ENCODE peak calls at places on chromosomes 3 and 15, in four cellular contexts. One of them, this sample, is unnamed. For H3K4me1, the result is how much of the 10 kb centered on the place peaks cover.

GRCh38 chr3:50873376-50874157 is 198.8 kb downstream of the DOCK3 start:
- DNase-seq in endothelial cell of umbilical vein: no peak
- DNase-seq in K562: no peak
- DNase-seq in IMR-90: no peak
- DNase-seq in this sample: no peak

GRCh38 chr15:40272713-40273056 is 10.2 kb downstream of the ANKRD63 start:
- DNase-seq in endothelial cell of umbilical vein: no peak
- DNase-seq in K562: no peak
- DNase-seq in IMR-90: no peak
- DNase-seq in this sample: no peak

GRCh38 chr3:40191850-40192448 is 117.6 kb upstream of the EIF1B start:
- DNase-seq in endothelial cell of umbilical vein: peak
- DNase-seq in K562: peak
- DNase-seq in IMR-90: peak
- DNase-seq in this sample: peak

GRCh38 chr15:74408385-74408784 is 25.4 kb downstream of the SEMA7A start:
- DNase-seq in endothelial cell of umbilical vein: no peak
- DNase-seq in K562: no peak
- DNase-seq in IMR-90: no peak
- DNase-seq in this sample: no peak

GRCh38 chr15:96767703-96768434 is 437.4 kb downstream of the NR2F2 start:
- DNase-seq in endothelial cell of umbilical vein: no peak
- DNase-seq in K562: no peak
- DNase-seq in IMR-90: no peak
- DNase-seq in this sample: no peak

GRCh38 chr15:90086868-90087268 is 15.4 kb downstream of the IDH2 start:
- DNase-seq in endothelial cell of umbilical vein: peak
- DNase-seq in K562: peak
- DNase-seq in IMR-90: peak
- DNase-seq in this sample: no peak

GRCh38 chr3:31356941-31357340 is 175.8 kb upstream of the STT3B start:
- DNase-seq in endothelial cell of umbilical vein: no peak
- DNase-seq in K562: peak
- DNase-seq in IMR-90: peak
- DNase-seq in this sample: no peak

GRCh38 chr3:10223676-10224639 is 24.3 kb upstream of the TATDN2 start:
- DNase-seq in endothelial cell of umbilical vein: no peak
- DNase-seq in K562: no peak
- DNase-seq in IMR-90: no peak
- DNase-seq in this sample: no peak

GRCh38 chr15:39397883-39398282 is 183.0 kb upstream of the THBS1 start:
- DNase-seq in endothelial cell of umbilical vein: no peak
- DNase-seq in K562: peak
- DNase-seq in IMR-90: no peak
- DNase-seq in this sample: no peak

GRCh38 chr3:195372220-195372619 is 70.6 kb downstream of the ACAP2 start:
- DNase-seq in endothelial cell of umbilical vein: no peak
- DNase-seq in K562: no peak
- DNase-seq in IMR-90: no peak
- DNase-seq in this sample: no peak

GRCh38 chr15:84604804-84605203 is 4.0 kb downstream of the ZSCAN2 start:
- DNase-seq in endothelial cell of umbilical vein: no peak
- DNase-seq in K562: no peak
- DNase-seq in IMR-90: peak
- DNase-seq in this sample: no peak

GRCh38 chr15:67062365-67062985 is 2.9 kb upstream of the SMAD3 start:
- DNase-seq in endothelial cell of umbilical vein: no peak
- DNase-seq in K562: no peak
- DNase-seq in IMR-90: no peak
- DNase-seq in this sample: no peak

GRCh38 chr3:172856766-172857742 is 106.5 kb downstream of the ECT2 start:
- DNase-seq in endothelial cell of umbilical vein: peak
- DNase-seq in K562: peak
- DNase-seq in IMR-90: no peak
- DNase-seq in this sample: no peak

GRCh38 chr3:10551821-10552630 is 46.6 kb upstream of the ATP2B2 start:
- DNase-seq in endothelial cell of umbilical vein: no peak
- DNase-seq in K562: peak
- DNase-seq in IMR-90: peak
- DNase-seq in this sample: peak

GRCh38 chr3:22288756-22289155 is 537.7 kb upstream of the ZNF385D start:
- DNase-seq in endothelial cell of umbilical vein: no peak
- DNase-seq in K562: no peak
- DNase-seq in IMR-90: no peak
- DNase-seq in this sample: no peak

GRCh38 chr3:115227046-115227445 is 80.0 kb upstream of the ZBTB20 start:
- DNase-seq in endothelial cell of umbilical vein: no peak
- DNase-seq in K562: no peak
- DNase-seq in IMR-90: no peak
- DNase-seq in this sample: no peak

GRCh38 chr3:60764870-60765269 is 486.4 kb downstream of the FHIT start:
- DNase-seq in endothelial cell of umbilical vein: no peak
- DNase-seq in K562: no peak
- DNase-seq in IMR-90: no peak
- DNase-seq in this sample: no peak

GRCh38 chr3:183924956-183925355 is 40.3 kb upstream of the PARL start:
- DNase-seq in endothelial cell of umbilical vein: no peak
- DNase-seq in K562: no peak
- DNase-seq in IMR-90: peak
- DNase-seq in this sample: no peak

GRCh38 chr15:67101981-67102929 is 36.9 kb downstream of the SMAD3 start:
- DNase-seq in endothelial cell of umbilical vein: peak
- DNase-seq in K562: no peak
- DNase-seq in IMR-90: peak
- DNase-seq in this sample: no peak

GRCh38 chr3:176661432-176661964 is 535.8 kb downstream of the TBL1XR1 start:
- DNase-seq in endothelial cell of umbilical vein: peak
- DNase-seq in K562: peak
- DNase-seq in IMR-90: no peak
- DNase-seq in this sample: no peak

DNA sequence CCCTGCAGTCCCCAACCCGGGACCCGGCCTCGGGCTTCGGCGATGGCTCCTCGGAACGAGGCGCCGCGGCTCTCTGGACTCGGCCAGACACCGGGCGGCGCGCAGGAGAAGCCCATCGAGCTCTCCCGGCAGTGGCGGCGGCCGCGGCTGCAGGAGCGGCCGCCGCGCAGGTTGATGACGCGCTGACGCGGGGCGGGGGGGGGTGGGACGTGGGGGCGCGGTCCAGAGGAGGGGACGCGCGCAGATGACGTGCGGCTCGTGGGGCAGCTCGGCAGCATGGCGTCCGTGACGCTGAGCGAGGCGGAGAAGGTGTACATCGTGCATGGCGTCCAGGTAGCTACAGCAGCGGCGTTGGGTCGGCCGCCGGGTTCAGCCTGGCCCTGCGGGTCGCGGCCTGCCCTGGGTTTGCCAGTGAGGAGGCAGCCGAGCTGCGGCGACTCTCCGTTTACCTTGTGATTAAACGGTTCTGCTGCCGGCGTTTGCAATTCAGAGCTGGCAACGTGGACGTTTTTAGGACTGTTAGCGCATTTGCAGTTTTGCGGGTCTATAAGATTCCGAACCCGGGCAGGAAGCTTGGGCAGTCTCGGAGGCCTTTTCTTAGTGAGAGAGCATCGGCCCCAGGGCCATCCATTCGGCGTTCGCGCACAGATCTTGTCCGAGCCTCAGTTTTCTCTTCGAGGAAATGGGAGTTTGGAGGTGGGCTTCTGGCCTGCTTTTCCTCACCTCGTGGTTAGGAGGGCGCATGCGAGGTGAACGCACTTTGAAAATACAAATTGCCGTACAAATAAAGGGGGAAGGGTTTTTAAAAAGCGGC is at the start of the genes EXOSC7 and ZDHHC3:
- DNase-seq in endothelial cell of umbilical vein: peak
- DNase-seq in K562: peak
- DNase-seq in IMR-90: peak
- DNase-seq in this sample: peak
- TF ChIP-seq POLR2A in endothelial cell of umbilical vein: peak
- TF ChIP-seq POLR2A in K562: peak
- TF ChIP-seq POLR2A in IMR-90: peak
- TF ChIP-seq POLR2A in this sample: peak

GRCh38 chr3:134314588-134315285 is 59.5 kb downstream of the AMOTL2 start:
- DNase-seq in endothelial cell of umbilical vein: no peak
- DNase-seq in K562: no peak
- DNase-seq in IMR-90: no peak
- DNase-seq in this sample: peak

GRCh38 chr3:134312072-134312872 is 61.6 kb upstream of the RYK start:
- DNase-seq in endothelial cell of umbilical vein: no peak
- DNase-seq in K562: no peak
- DNase-seq in IMR-90: no peak
- DNase-seq in this sample: peak

GRCh38 chr3:134311693-134312071 is 61.0 kb upstream of the RYK start:
- DNase-seq in endothelial cell of umbilical vein: no peak
- DNase-seq in K562: no peak
- DNase-seq in IMR-90: no peak
- DNase-seq in this sample: no peak

GRCh38 chr3:134313839-134314587 is 60.2 kb downstream of the AMOTL2 start:
- DNase-seq in endothelial cell of umbilical vein: peak
- DNase-seq in K562: no peak
- DNase-seq in IMR-90: no peak
- DNase-seq in this sample: no peak

GRCh38 chr3:134312873-134313838 is 61.1 kb downstream of the AMOTL2 start:
- DNase-seq in endothelial cell of umbilical vein: peak
- DNase-seq in K562: peak
- DNase-seq in IMR-90: peak
- DNase-seq in this sample: peak
- H3K4me1 ChIP-seq in endothelial cell of umbilical vein: under half
- H3K4me1 ChIP-seq in K562: under half
- H3K4me1 ChIP-seq in IMR-90: half or more
- H3K4me1 ChIP-seq in this sample: half or more

DNA sequence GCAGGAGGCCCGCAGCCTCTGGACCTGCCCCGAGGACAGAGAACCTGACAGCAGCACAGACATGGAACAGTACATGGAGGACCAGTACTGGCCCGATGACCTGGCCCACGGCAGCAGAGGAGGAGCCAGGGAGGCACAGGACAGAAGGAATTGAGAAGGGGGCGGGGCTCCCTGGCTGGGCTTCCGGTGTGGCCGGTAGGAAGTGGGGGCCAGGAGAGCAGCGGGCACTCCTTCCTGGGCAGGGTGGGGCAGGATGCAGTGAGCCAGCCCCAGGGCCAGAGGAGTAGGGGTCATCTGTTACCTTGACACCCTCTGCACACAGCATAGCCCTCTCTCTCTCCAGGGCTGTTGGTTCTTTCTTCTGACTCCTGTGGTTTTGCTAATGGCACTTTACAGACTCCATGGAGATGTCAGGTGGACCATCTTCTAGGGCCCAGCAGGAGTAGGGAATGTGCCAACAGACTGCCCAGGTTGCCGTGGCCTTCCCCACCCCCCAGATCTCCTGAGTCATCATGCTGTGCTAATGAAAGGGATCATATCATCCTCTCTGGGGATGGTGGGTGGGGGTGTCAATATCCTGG is 8.6 kb upstream of the ISG20 start:
- DNase-seq in endothelial cell of umbilical vein: peak
- DNase-seq in K562: no peak
- DNase-seq in IMR-90: no peak
- DNase-seq in this sample: no peak
- TF ChIP-seq POLR2A in endothelial cell of umbilical vein: peak
- TF ChIP-seq POLR2A in K562: no peak
- TF ChIP-seq POLR2A in IMR-90: no peak
- TF ChIP-seq POLR2A in this sample: no peak

DNA sequence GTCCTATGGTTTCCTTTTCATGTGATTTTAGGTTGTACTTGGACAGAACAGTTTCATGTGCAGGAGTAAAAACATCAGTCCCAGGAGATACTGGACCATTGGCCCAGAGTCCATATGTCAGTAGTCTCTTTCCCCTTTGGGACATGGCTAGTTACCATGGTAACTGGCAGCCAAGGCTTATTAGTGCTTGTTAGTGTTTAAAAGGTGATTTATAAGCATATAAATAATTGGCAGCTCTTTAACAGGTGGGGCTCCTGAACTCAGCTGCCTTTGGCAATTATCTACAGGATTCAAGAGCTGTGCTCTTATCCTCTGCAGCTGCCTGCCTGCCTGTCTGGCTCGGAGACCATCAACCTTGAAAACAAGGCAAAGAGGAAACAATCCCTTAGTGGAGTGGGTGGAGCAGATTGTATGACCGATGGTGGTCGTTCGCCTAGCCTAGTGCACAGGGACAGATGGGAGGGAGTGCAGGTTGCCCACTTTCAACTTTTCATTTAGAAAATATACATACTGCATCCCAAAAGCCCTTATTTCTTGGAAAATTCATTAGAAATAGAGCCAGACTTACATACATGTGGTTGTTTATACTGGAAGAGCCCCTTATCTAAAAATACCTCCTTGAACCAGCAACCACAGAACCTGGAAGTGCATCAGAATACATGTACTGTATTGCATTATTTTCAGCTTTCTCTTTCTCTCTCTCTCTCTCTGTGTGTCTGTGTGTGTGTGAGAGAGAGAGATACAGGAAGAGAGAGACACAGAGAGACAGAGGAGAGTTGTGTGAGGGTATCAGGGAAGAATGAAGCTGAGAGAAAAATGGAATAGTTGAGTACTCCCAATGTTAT is 29.3 kb upstream of the LSAMP start:
- DNase-seq in endothelial cell of umbilical vein: no peak
- DNase-seq in K562: no peak
- DNase-seq in IMR-90: peak
- DNase-seq in this sample: no peak
- H3K4me1 ChIP-seq in endothelial cell of umbilical vein: under half
- H3K4me1 ChIP-seq in K562: under half
- H3K4me1 ChIP-seq in IMR-90: under half
- H3K4me1 ChIP-seq in this sample: under half

GRCh38 chr3:56683122-56683817 is at the start of gene TASOR:
- DNase-seq in endothelial cell of umbilical vein: peak
- DNase-seq in K562: peak
- DNase-seq in IMR-90: peak
- DNase-seq in this sample: peak
- TF ChIP-seq POLR2A in endothelial cell of umbilical vein: no peak
- TF ChIP-seq POLR2A in K562: no peak
- TF ChIP-seq POLR2A in IMR-90: no peak
- TF ChIP-seq POLR2A in this sample: peak